ENCODE peak calls at places on chromosomes 11 and 22, in eight cellular contexts. P is T-helper 1 cell; J is right atrium auricular region; B is T-helper 22 cell; N is OCI-LY7; O is activated CD8-positive, alpha-beta memory T cell treated with anti-CD3 and anti-CD28 coated beads, Interleukin-2, amount 50 U/mL, for 4 hours; Q is BE2C; X is NCI-H1105. F is an unnamed sample.

GRCh38 chr11:13984616-13985474 is 22.3 kb downstream of the SPON1 start:
- DNase-seq in J (no peak), X (no peak), B (no peak), O (no peak), Q (no peak), N (peak), P (no peak), F (no peak)

GRCh38 chr11:125941606-125942275 is 4.1 kb upstream of the VSIG10L2 start:
- DNase-seq in P (no peak), X (peak), J (peak), B (no peak), N (peak), Q (peak), O (peak), F (peak)

GRCh38 chr11:34002420-34002819 is 49.1 kb upstream of the CAPRIN1 start:
- DNase-seq in X (no peak), J (no peak), P (no peak), Q (no peak), N (no peak), B (no peak), O (no peak), F (peak)

GRCh38 chr11:67262731-67263675 is 3.3 kb upstream of the GRK2 start:
- DNase-seq in N (peak), J (peak), B (no peak), X (peak), Q (peak), O (peak), P (no peak), F (peak)

GRCh38 chr11:18853086-18853720 is 61.6 kb upstream of the PTPN5 start:
- DNase-seq in N (peak), O (no peak), J (no peak), P (no peak), Q (no peak), B (no peak), X (peak), F (peak)

GRCh38 chr11:70116386-70117077 is 38.4 kb downstream of the ANO1 start:
- DNase-seq in O (no peak), B (no peak), N (no peak), P (no peak), X (no peak), Q (peak), J (no peak), F (no peak)

GRCh38 chr11:28400236-28401100 is 292.3 kb downstream of the METTL15 start:
- DNase-seq in X (no peak), Q (no peak), P (no peak), N (no peak), J (no peak), B (no peak), O (no peak), F (no peak)

GRCh38 chr22:21694795-21695431 is 29.1 kb downstream of the PPIL2 start:
- DNase-seq in J (no peak), Q (no peak), B (no peak), P (no peak), N (no peak), X (no peak), O (no peak), F (no peak)

GRCh38 chr11:66317322-66317765 is 500 bp upstream of the CD248 start:
- DNase-seq in O (peak), X (no peak), B (no peak), Q (peak), P (no peak), J (no peak), N (peak), F (peak)

GRCh38 chr22:26903030-26903856 is 245.9 kb downstream of the MIAT start:
- DNase-seq in J (no peak), O (no peak), N (peak), P (no peak), X (no peak), Q (no peak), B (no peak), F (no peak)

GRCh38 chr22:43994416-43994815 is 29.7 kb upstream of the PARVB start:
- DNase-seq in P (no peak), Q (no peak), B (no peak), X (no peak), N (no peak), O (no peak), J (no peak), F (no peak)

GRCh38 chr11:14359573-14360031 is 619 bp upstream of the RRAS2 start:
- DNase-seq in B (no peak), O (no peak), P (no peak), Q (no peak), X (no peak), J (no peak), N (no peak), F (no peak)

GRCh38 chr11:45470151-45471001 is 184.2 kb upstream of the SYT13 start:
- DNase-seq in Q (peak), P (no peak), J (no peak), O (no peak), X (no peak), N (no peak), B (no peak), F (no peak)

GRCh38 chr11:71309181-71309580 is 56.8 kb upstream of the SHANK2 start:
- DNase-seq in J (peak), X (no peak), P (no peak), O (no peak), Q (no peak), B (no peak), N (no peak), F (no peak)

GRCh38 chr11:16177688-16178087 is 178.7 kb downstream of the SOX6 start:
- DNase-seq in P (no peak), Q (peak), X (no peak), B (no peak), J (no peak), N (no peak), O (no peak), F (no peak)

GRCh38 chr22:47445212-47445611 is 682.8 kb downstream of the TBC1D22A start:
- DNase-seq in N (no peak), Q (no peak), B (no peak), J (no peak), O (no peak), X (no peak), P (no peak), F (no peak)

GRCh38 chr22:31431950-31432349 is 32.5 kb downstream of the DRG1 start:
- DNase-seq in O (no peak), N (no peak), Q (no peak), P (no peak), J (no peak), B (no peak), X (no peak), F (no peak)

GRCh38 chr11:118923721-118924587 is 1.8 kb downstream of the BCL9L start:
- DNase-seq in X (no peak), O (no peak), Q (no peak), P (no peak), J (no peak), B (no peak), N (no peak), F (no peak)

GRCh38 chr11:5992150-5992549 is 5.4 kb upstream of the OR52L1 start:
- DNase-seq in Q (no peak), J (no peak), P (no peak), N (no peak), B (no peak), O (no peak), X (no peak), F (no peak)

GRCh38 chr22:45879552-45879949 is 97.4 kb downstream of the WNT7B start:
- DNase-seq in X (no peak), Q (no peak), P (no peak), J (no peak), O (peak), B (no peak), N (no peak), F (no peak)

GRCh38 chr22:47341464-47341863 is 579.0 kb downstream of the TBC1D22A start:
- DNase-seq in P (no peak), B (no peak), N (no peak), J (no peak), X (no peak), Q (no peak), O (no peak), F (no peak)

GRCh38 chr22:47178339-47178738 is 415.9 kb downstream of the TBC1D22A start:
- DNase-seq in J (no peak), N (no peak), P (no peak), X (no peak), Q (no peak), B (no peak), O (no peak), F (no peak)

GRCh38 chr22:44159230-44159629 is 21.5 kb upstream of the PARVG start:
- DNase-seq in Q (no peak), B (no peak), N (no peak), P (no peak), O (no peak), X (no peak), J (no peak), F (no peak)

GRCh38 chr11:74948546-74948897 is 369 bp downstream of the XRRA1 start:
- DNase-seq in X (no peak), J (no peak), N (peak), O (no peak), B (no peak), P (no peak), Q (no peak), F (no peak)

GRCh38 chr11:9250139-9250582 is 15.0 kb downstream of the DENND5A start:
- DNase-seq in N (no peak), J (no peak), O (no peak), Q (no peak), B (peak), P (no peak), X (no peak), F (no peak)

GRCh38 chr11:5343474-5344335 is at the start of gene OR51B5:
- DNase-seq in N (no peak), P (no peak), Q (no peak), J (no peak), O (no peak), B (no peak), X (no peak), F (no peak)

GRCh38 chr22:36026741-36027140 is 1.9 kb downstream of the RBFOX2 start:
- DNase-seq in J (no peak), P (no peak), B (no peak), O (no peak), X (no peak), N (peak), Q (peak), F (no peak)

GRCh38 chr11:125275905-125276634 is 111.5 kb downstream of the PKNOX2 start:
- DNase-seq in X (peak), J (no peak), Q (no peak), B (no peak), P (no peak), O (no peak), N (no peak), F (no peak)

GRCh38 chr11:995752-996420 is 40.6 kb downstream of the MUC6 start:
- DNase-seq in N (no peak), B (no peak), P (no peak), O (no peak), X (no peak), J (no peak), Q (peak), F (peak)

GRCh38 chr11:63573881-63574855 is 11.0 kb upstream of the PLAAT2 start:
- DNase-seq in Q (no peak), B (no peak), X (no peak), J (no peak), O (no peak), N (peak), P (no peak), F (no peak)

GRCh38 chr11:66459138-66459778 is 7.4 kb upstream of the PELI3 start:
- DNase-seq in Q (no peak), P (no peak), J (no peak), B (no peak), O (no peak), X (no peak), N (peak), F (no peak)

GRCh38 chr11:69220581-69221051 is 64.9 kb downstream of the SMIM38 start:
- DNase-seq in X (no peak), B (no peak), J (no peak), O (no peak), Q (no peak), P (no peak), N (no peak), F (no peak)

GRCh38 chr11:986952-987305 is 49.6 kb downstream of the MUC6 start:
- DNase-seq in Q (no peak), X (no peak), B (no peak), P (no peak), O (no peak), N (no peak), J (no peak), F (no peak)

GRCh38 chr22:25146311-25146710 is 53.3 kb upstream of the CRYBB3 start:
- DNase-seq in J (no peak), P (no peak), O (no peak), N (no peak), B (no peak), Q (no peak), X (no peak), F (no peak)

GRCh38 chr11:77883775-77884174 is 62.8 kb downstream of the AAMDC start:
- DNase-seq in B (no peak), Q (no peak), O (no peak), N (no peak), J (no peak), P (no peak), X (no peak), F (no peak)

GRCh38 chr11:124839051-124839971 is 25.9 kb upstream of the ROBO3 start:
- DNase-seq in J (no peak), P (no peak), Q (peak), B (no peak), N (no peak), O (no peak), X (peak), F (peak)